ENCODE peak calls at places on chromosomes 1 and 21, in ten cellular contexts. P is suprapubic skin, U is body of pancreas, K is IMR-90, Z is A549, M is tibial nerve, H is K562, S is spleen, F is vagina, C is ovary. X is an unnamed sample.

GRCh38 chr1:34162852-34163766 is 1.9 kb downstream of the CSMD2 start:
- DNase-seq in M (peak; percentile 30), C (no peak), H (peak; percentile 50), P (no peak), Z (peak; percentile 51), K (peak; percentile 74), F (no peak), U (peak; percentile 80), S (peak; percentile 85), X (peak; percentile 40)

GRCh38 chr21:34073749-34074282 is 438 bp downstream of the MRPS6 start:
- DNase-seq in H (peak; percentile 69), K (no peak), S (peak; percentile 90), M (no peak), U (peak; percentile 56), F (no peak), P (peak; percentile 63), C (peak; percentile 56), Z (no peak), X (no peak)

GRCh38 chr1:64942648-64943047 is 23.7 kb downstream of the JAK1 start:
- DNase-seq in K (no peak), U (no peak), C (no peak), F (no peak), S (no peak), M (no peak), H (no peak), P (no peak), Z (no peak), X (no peak)

GRCh38 chr1:182974792-182975191 is 21.8 kb upstream of the SHCBP1L start:
- DNase-seq in H (no peak), K (no peak), Z (no peak), F (no peak), M (no peak), U (no peak), C (no peak), S (no peak), P (no peak), X (no peak)

GRCh38 chr1:110616587-110616986 is 10.4 kb upstream of the KCNA2 start:
- DNase-seq in P (no peak), M (no peak), H (peak; percentile 91), K (peak; percentile 10), U (no peak), Z (no peak), C (no peak), F (no peak), S (no peak), X (no peak)

GRCh38 chr1:150566589-150567340 is 12.6 kb downstream of the MCL1 start:
- DNase-seq in Z (no peak), F (no peak), P (peak; percentile 49), K (no peak), U (no peak), S (peak; percentile 42), M (peak; percentile 11), C (no peak), H (no peak), X (no peak)

GRCh38 chr1:60703155-60703554 is 379.2 kb upstream of the NFIA start:
- DNase-seq in U (no peak), S (no peak), K (no peak), Z (no peak), P (no peak), C (no peak), M (no peak), H (no peak), F (no peak), X (no peak)

GRCh38 chr1:145719230-145720079 is at the start of gene CD160:
- DNase-seq in F (no peak), S (peak; percentile 69), K (no peak), H (no peak), Z (no peak), C (no peak), M (no peak), P (no peak), U (no peak), X (no peak)

GRCh38 chr1:40985875-40986274 is 6.4 kb downstream of the CTPS1 start:
- DNase-seq in S (no peak), F (no peak), C (no peak), M (no peak), U (no peak), P (no peak), Z (no peak), K (no peak), H (no peak), X (no peak)

GRCh38 chr1:231106347-231106746 is 55.5 kb upstream of the TRIM67 start:
- DNase-seq in C (no peak), K (peak; percentile 66), M (no peak), U (no peak), P (no peak), S (no peak), Z (no peak), H (no peak), F (no peak), X (no peak)

GRCh38 chr1:19493547-19493946 is 8.2 kb upstream of the CAPZB start:
- DNase-seq in C (no peak), U (no peak), K (no peak), H (no peak), F (no peak), Z (no peak), S (no peak), M (no peak), P (no peak), X (no peak)

DNA sequence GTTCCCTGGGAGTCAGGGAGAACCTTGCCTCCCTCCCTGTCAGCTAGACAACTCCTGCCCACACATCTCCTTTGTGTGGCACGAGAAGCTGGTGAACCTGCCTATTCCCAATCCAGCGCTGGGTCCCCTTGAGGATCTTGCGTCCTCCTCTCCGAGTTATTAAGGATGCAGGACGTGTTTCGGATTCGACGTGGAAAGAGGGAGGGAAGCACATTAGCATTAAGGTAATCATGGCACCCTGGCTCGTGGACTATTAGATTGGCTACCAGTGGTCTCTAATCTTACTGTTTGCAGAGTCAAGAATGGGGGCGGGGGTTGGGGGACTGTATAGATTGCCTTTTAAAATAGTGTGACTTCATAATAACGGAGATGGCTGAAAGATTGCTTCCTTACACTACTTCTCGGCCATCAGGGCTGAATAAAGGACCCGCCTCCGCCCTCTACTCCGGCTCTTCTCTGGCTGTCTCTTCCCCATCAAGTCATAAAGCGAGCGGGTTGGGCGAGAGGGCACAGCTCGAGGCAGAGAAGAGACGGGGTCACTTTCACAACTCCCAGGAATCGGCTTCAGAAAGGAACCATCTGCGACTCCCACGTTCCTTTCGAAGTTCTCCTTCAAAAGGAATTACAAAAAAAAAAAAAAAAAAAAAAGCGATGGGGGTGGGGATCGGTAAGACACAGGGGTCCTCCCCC is 1.7 kb downstream of the LRRC7 start:
- DNase-seq in K (no peak), S (no peak), C (no peak), U (no peak), Z (no peak), P (no peak), H (peak; percentile 5), F (no peak), M (no peak), X (no peak)
- H3K4me3 ChIP-seq in K (no peak overlapping the region), S (no peak overlapping the region), C (no peak overlapping the region), U (no peak overlapping the region), Z (no peak overlapping the region), P (peak overlapping the region; percentile 62), H (peak overlapping the region; percentile 44), F (peak overlapping the region; percentile 44), M (peak overlapping the region; percentile 50), X (no peak overlapping the region)

GRCh38 chr1:168742386-168742785 is 13.4 kb upstream of the DPT start:
- DNase-seq in K (no peak), P (no peak), S (no peak), C (no peak), U (no peak), M (no peak), Z (no peak), F (no peak), H (no peak), X (no peak)

GRCh38 chr1:168737446-168737845 is 8.4 kb upstream of the DPT start:
- DNase-seq in M (no peak), U (no peak), P (no peak), K (no peak), C (no peak), H (no peak), Z (no peak), F (no peak), S (no peak), X (no peak)

GRCh38 chr1:168736450-168736980 is 7.5 kb upstream of the DPT start:
- DNase-seq in C (no peak), P (no peak), K (no peak), M (no peak), U (no peak), Z (no peak), H (no peak), F (no peak), S (no peak), X (no peak)

GRCh38 chr1:168743001-168743400 is 14.0 kb upstream of the DPT start:
- DNase-seq in M (no peak), S (no peak), F (no peak), U (no peak), C (no peak), K (no peak), P (no peak), H (no peak), Z (no peak), X (no peak)

GRCh38 chr1:168739908-168740307 is 10.9 kb upstream of the DPT start:
- DNase-seq in C (no peak), M (no peak), Z (no peak), H (no peak), K (no peak), U (no peak), P (no peak), S (no peak), F (no peak), X (no peak)
- TF ChIP-seq POLR2A in C (no peak), M (no peak), Z (no peak), H (no peak), K (no peak), U (no peak), P (no peak), S (no peak), F (no peak), X (no peak)

GRCh38 chr1:203300441-203301330 is 4.6 kb upstream of the BTG2 start:
- DNase-seq in U (no peak), Z (no peak), H (peak; percentile 92), S (no peak), M (no peak), F (no peak), K (no peak), P (no peak), C (no peak), X (no peak)
- H3K4me3 ChIP-seq in U (no peak overlapping the region), Z (no peak overlapping the region), H (no peak overlapping the region), S (no peak overlapping the region), M (no peak overlapping the region), F (no peak overlapping the region), K (no peak overlapping the region), P (no peak overlapping the region), C (no peak overlapping the region), X (no peak overlapping the region)

DNA sequence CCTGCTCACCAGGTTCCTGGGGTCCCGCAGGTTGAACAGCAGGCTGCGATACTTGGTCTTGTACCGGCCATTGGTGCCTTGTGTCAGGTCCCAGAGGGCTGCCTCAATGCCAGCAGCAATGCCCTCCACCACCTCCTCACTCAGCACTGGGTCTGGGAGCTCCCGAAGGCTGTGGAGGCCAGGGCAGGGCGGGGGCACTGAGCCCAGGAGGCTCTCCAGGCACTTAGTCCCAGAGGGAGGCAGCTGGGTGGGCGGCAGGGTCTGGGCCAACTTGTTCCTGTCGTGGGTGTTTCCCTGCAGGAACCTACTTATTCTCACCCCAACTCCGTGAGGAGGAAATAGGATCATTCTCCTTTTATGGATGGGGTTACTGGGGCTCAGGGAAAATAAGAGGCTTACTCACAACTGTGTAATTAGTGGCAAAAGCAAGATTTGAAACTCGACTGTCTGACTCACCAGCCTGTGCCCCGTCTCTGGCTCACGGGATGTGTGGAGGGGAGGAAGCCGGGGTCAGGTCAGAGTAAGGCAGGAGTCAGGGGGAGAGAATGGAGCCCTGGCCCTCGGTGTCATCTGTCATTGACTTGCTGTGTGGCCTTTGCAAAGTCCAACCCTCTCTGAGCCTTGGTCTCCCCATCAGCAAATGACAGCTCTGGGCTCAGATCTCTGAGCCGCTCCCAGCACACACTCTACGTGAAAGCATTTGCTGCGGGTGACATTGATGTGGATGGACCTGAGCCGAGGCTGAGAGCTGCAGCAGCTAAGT is 17.2 kb downstream of the SPOCD1 start:
- DNase-seq in Z (peak; percentile 34), K (peak; percentile 90), S (peak; percentile 57), F (no peak), C (no peak), M (no peak), U (no peak), H (no peak), P (peak; percentile 55), X (peak; percentile 83)
- TF ChIP-seq POLR2A in Z (no peak), K (peak; percentile 55), S (no peak), F (no peak), C (no peak), M (no peak), U (no peak), H (no peak), P (no peak), X (no peak)